ENCODE peak calls at places on chromosomes 5 and 9, in six cellular contexts. F is breast epithelium, N is right lobe of liver, W is A549, X is hepatocyte, C is colonic mucosa. P is an unnamed sample.

GRCh38 chr9:105006514-105006913 is 78.6 kb upstream of the ABCA1 start:
- DNase-seq in X (no peak), W (no peak), C (no peak), F (no peak), N (no peak), P (no peak)

GRCh38 chr5:101720033-101720432 is 576.1 kb downstream of the SLCO4C1 start:
- DNase-seq in C (no peak), X (no peak), W (no peak), N (no peak), F (no peak), P (no peak)

GRCh38 chr9:132637351-132637750 is 32.4 kb downstream of the DDX31 start:
- DNase-seq in X (no peak), W (no peak), C (peak; percentile 71), F (no peak), N (no peak), P (no peak)

GRCh38 chr5:158382473-158382872 is 523.5 kb upstream of the CLINT1 start:
- DNase-seq in C (peak; percentile 40), X (peak; percentile 86), N (no peak), F (no peak), W (peak; percentile 66), P (no peak)

GRCh38 chr9:72703574-72703973 is 182.2 kb downstream of the TMC1 start:
- DNase-seq in N (no peak), X (no peak), W (no peak), F (no peak), C (no peak), P (no peak)

GRCh38 chr5:140273401-140273877 is 29.5 kb downstream of the PFDN1 start:
- DNase-seq in N (no peak), X (no peak), F (no peak), C (no peak), W (no peak), P (no peak)

GRCh38 chr9:14616188-14616982 is 76.8 kb downstream of the ZDHHC21 start:
- DNase-seq in N (no peak), C (no peak), X (peak; percentile 68), W (peak; percentile 66), F (no peak), P (peak; percentile 61)

GRCh38 chr9:31137151-31137849 is 1247.1 kb upstream of the ACO1 start:
- DNase-seq in C (no peak), X (peak; percentile 27), W (peak; percentile 30), F (no peak), N (no peak), P (no peak)

GRCh38 chr5:111236995-111237394 is 12.8 kb downstream of the CAMK4 start:
- DNase-seq in F (no peak), C (no peak), N (no peak), W (no peak), X (no peak), P (no peak)

GRCh38 chr9:116345817-116346216 is 192.2 kb downstream of the PAPPA start:
- DNase-seq in F (no peak), N (no peak), X (peak; percentile 40), C (no peak), W (no peak), P (no peak)

GRCh38 chr5:159100022-159100927 is 559 bp upstream of the EBF1 start:
- DNase-seq in F (peak; percentile 78), C (peak; percentile 85), X (peak; percentile 94), N (peak; percentile 88), W (peak; percentile 94), P (peak; percentile 54)

GRCh38 chr5:89071941-89072331 is 189.0 kb upstream of the MEF2C start:
- DNase-seq in F (no peak), X (no peak), N (no peak), C (no peak), W (no peak), P (no peak)

GRCh38 chr9:29397148-29397547 is 1823.9 kb upstream of the C9orf72 start:
- DNase-seq in C (no peak), F (no peak), W (no peak), X (no peak), N (no peak), P (no peak)

GRCh38 chr9:133818444-133818843 is 80.3 kb upstream of the SARDH start:
- DNase-seq in N (no peak), C (no peak), X (peak; percentile 42), W (peak; percentile 12), F (no peak), P (peak; percentile 88)

GRCh38 chr9:91847576-91847975 is 102.5 kb downstream of the ROR2 start:
- DNase-seq in F (no peak), N (no peak), W (no peak), X (peak; percentile 64), C (no peak), P (no peak)

GRCh38 chr9:1708215-1708614 is 306.9 kb upstream of the SMARCA2 start:
- DNase-seq in N (no peak), W (no peak), C (no peak), F (no peak), X (no peak), P (no peak)

GRCh38 chr5:55680353-55680752 is 31.8 kb downstream of the SLC38A9 start:
- DNase-seq in C (no peak), N (no peak), X (no peak), W (no peak), F (no peak), P (no peak)

GRCh38 chr9:123864291-123864690 is 65.6 kb downstream of the DENND1A start:
- DNase-seq in X (no peak), W (no peak), N (no peak), C (no peak), F (no peak), P (no peak)

GRCh38 chr9:22921742-22922141 is 475.1 kb downstream of the DMRTA1 start:
- DNase-seq in F (no peak), C (no peak), W (no peak), N (no peak), X (no peak), P (no peak)

GRCh38 chr5:55868846-55869245 is 17.7 kb downstream of the IL31RA start:
- DNase-seq in C (no peak), W (peak; percentile 91), F (no peak), X (peak; percentile 76), N (no peak), P (no peak)

DNA sequence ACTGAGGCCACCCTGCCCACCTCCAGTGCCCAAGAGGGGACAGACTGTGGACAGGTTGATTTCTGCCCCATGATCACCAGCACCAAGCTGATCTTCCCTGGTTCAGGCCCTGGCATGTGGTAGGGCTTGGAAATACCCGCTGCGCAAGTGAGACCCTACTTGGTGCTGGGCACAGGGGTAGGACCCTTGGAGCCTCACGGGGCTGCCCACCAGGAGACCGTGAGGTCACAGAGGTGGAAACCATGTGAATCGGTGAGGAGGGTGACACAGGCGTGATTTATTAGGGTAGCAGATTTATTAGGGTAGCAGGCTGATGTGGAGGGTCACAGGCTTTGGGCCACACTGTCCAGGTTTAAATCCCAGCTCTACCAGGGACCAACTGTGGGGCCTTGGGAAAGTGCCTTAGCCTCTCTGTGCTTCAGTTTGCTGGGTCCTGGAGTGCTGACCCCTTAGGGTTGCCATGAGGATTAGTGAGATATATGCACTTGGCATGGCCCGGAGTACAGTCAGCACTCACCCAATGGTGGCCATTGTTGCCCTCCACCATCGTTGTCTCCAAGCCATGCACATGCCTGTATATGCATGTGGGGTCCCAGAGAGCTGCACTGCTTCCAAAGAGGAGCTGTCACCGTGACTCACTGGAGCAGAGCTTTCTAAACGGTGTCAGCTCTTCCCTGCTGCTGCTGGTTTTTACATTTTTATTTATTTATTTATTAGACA is 20.9 kb upstream of the DUSP1 start:
- DNase-seq in N (peak; percentile 46), X (no peak), W (no peak), C (no peak), F (no peak), P (no peak)
- H3K27ac ChIP-seq in N (no peak overlapping the region), X (no peak overlapping the region), W (peak overlapping the region; percentile 14), C (no peak overlapping the region), F (peak overlapping the region; percentile 25), P (no peak overlapping the region)

DNA sequence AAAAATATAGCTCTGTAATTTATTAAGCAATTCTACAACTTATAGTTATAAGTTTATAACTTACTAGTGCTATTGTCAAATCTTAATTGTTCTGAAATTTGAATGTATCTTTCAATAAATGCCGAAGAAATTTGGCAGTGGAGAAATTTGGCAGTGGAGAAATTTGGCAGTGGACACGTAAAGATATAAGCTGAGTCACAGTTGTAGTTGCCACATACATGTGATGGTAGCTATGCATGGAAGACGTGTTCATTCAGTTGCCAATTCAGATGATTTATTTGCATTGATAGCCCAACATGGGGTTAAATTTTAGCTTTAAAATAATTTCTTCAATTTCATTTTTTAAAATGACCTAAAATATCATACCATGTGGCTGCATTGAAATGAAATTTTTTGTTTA is 127.8 kb upstream of the NR4A3 start:
- DNase-seq in F (no peak), X (no peak), C (no peak), W (no peak), N (no peak), P (no peak)
- H3K27ac ChIP-seq in F (no peak overlapping the region), X (no peak overlapping the region), C (no peak overlapping the region), W (no peak overlapping the region), N (no peak overlapping the region), P (no peak overlapping the region)

GRCh38 chr5:14204785-14205321 is 61.7 kb downstream of the TRIO start:
- DNase-seq in X (peak; percentile 70), N (peak; percentile 86), F (no peak), W (peak; percentile 90), C (peak; percentile 83), P (peak; percentile 75)
- H3K27ac ChIP-seq in X (peak overlapping the region; percentile 73), N (peak overlapping the region; percentile 87), F (peak overlapping the region; percentile 56), W (peak overlapping the region; percentile 87), C (peak overlapping the region; percentile 80), P (peak overlapping the region; percentile 80)

GRCh38 chr9:127786773-127787123 is 914 bp downstream of the CDK9 start:
- DNase-seq in C (no peak), X (no peak), N (no peak), F (no peak), W (no peak), P (no peak)

GRCh38 chr9:127783111-127783621 is 2.7 kb upstream of the CDK9 start:
- DNase-seq in X (no peak), W (no peak), C (peak; percentile 58), F (no peak), N (peak; percentile 73), P (peak; percentile 66)

GRCh38 chr9:127785933-127786772 is at the start of gene CDK9:
- DNase-seq in F (peak; percentile 88), X (peak; percentile 96), N (peak; percentile 94), W (peak; percentile 94), C (peak; percentile 92), P (peak; percentile 87)

GRCh38 chr9:127783644-127784043 is 2.2 kb upstream of the CDK9 start:
- DNase-seq in C (no peak), N (no peak), W (no peak), X (no peak), F (no peak), P (no peak)

DNA sequence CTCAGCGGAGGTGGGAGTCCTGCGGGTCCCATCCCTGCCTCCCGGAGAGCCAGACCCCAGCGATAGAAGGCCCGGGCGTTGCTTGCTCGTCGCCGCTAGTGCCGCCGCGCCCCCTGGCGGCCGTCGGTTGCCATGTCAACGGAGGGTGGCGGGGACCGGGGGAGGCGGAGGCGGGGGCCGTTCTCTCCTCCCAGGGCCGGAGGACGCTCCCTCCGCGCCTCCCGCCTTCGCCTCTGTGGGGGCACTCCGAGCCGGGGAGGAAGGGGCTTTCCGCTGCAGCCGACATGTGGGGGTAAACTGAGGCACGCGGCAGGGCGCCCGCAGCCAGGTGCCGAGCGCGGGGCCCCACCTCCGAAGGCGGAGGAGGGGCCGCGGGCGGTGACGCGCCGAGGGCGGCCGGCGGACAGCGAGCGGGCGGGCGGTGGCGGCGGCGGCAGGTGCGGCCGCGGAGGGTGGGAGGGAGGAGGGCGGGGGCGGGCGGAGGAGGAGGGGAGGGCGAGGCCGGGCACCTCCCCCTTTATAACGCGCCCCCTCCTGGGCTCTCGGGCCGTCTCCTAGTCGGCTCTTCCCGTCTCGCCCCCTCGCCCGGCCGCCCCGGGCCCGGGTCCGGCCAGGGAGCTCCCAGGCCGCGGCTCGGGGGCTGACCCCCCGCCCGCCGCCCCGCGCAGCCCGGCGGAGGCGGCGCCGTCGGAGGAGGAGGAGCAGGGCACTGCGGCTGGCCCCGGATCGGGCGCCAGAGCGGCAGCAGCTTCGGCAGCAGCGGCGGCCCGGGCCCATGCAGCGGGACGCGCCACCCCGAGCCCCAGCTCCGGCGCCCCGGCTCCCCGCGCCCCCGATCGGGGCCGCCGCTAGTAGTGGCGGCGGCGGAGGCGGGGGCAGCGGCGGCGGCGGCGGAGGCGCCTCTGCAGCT is 556 bp upstream of the CDK9 start:
- DNase-seq in F (peak; percentile 88), W (peak; percentile 85), N (peak; percentile 92), X (peak; percentile 91), C (peak; percentile 89), P (peak; percentile 81)
- H3K27ac ChIP-seq in F (peak overlapping the region; percentile 99), W (peak overlapping the region; percentile 94), N (peak overlapping the region; percentile 56), X (peak overlapping the region; percentile 100), C (peak overlapping the region; percentile 96), P (peak overlapping the region; percentile 89)